ENCODE peak calls at places on chromosomes 5 and 9, in nine cellular contexts. R is Ammon's horn; X is AG08395; E is NCI-H1417; K is Right ventricle myocardium superior; N is ACHN; J is NCI-H774; Y is hepatocyte; T is activated T-cell treated with anti-CD3 and anti-CD28 coated beads, Interleukin-2, amount 50 U/mL, for 4 hours. H is an unnamed sample.

GRCh38 chr5:81971086-81971693 is 633 bp upstream of the ATG10 start:
- DNase-seq in J (peak), T (no peak), R (peak), Y (peak), K (no peak), X (peak), N (peak), E (peak), H (peak)

GRCh38 chr5:26282190-26282589 is 756.2 kb downstream of the CDH9 start:
- DNase-seq in T (no peak), K (no peak), Y (no peak), X (no peak), R (no peak), N (no peak), E (no peak), J (no peak), H (no peak)

GRCh38 chr9:12416736-12417135 is 276.4 kb upstream of the TYRP1 start:
- DNase-seq in T (no peak), Y (no peak), K (no peak), J (no peak), R (no peak), N (no peak), E (no peak), X (no peak), H (no peak)

GRCh38 chr9:138097501-138097991 is 220.0 kb downstream of the CACNA1B start:
- DNase-seq in T (no peak), R (no peak), X (no peak), J (no peak), K (no peak), E (no peak), N (no peak), Y (no peak), H (no peak)

GRCh38 chr5:68770566-68770965 is 323.2 kb upstream of the SLC30A5 start:
- DNase-seq in T (no peak), E (no peak), Y (peak), K (no peak), R (no peak), N (no peak), J (no peak), X (no peak), H (no peak)

GRCh38 chr9:95148121-95148520 is 169.4 kb downstream of the FANCC start:
- DNase-seq in T (no peak), N (no peak), E (peak), X (no peak), J (no peak), K (no peak), R (no peak), Y (no peak), H (no peak)

GRCh38 chr5:176441921-176442323 is 6.3 kb upstream of the FAF2 start:
- DNase-seq in R (no peak), Y (no peak), X (peak), J (no peak), N (no peak), E (no peak), T (no peak), K (no peak), H (no peak)

GRCh38 chr5:80662108-80662507 is 7.3 kb upstream of the DHFR start:
- DNase-seq in R (no peak), Y (no peak), N (no peak), X (no peak), T (no peak), J (no peak), E (no peak), K (no peak), H (no peak)

GRCh38 chr5:153157156-153157555 is 333.3 kb upstream of the GRIA1 start:
- DNase-seq in E (no peak), N (no peak), J (no peak), K (no peak), T (no peak), Y (no peak), X (peak), R (no peak), H (no peak)

GRCh38 chr5:6328173-6328572 is 50.2 kb downstream of the MED10 start:
- DNase-seq in R (no peak), X (no peak), K (no peak), Y (peak), E (no peak), J (no peak), T (no peak), N (peak), H (peak)

GRCh38 chr9:68981825-68982224 is 32.1 kb downstream of the PRKACG start:
- DNase-seq in Y (no peak), T (no peak), R (no peak), E (no peak), J (no peak), N (no peak), K (no peak), X (no peak), H (no peak)

GRCh38 chr9:107593224-107593870 is 103.8 kb upstream of the KLF4 start:
- DNase-seq in N (no peak), J (no peak), T (no peak), X (no peak), Y (no peak), R (no peak), K (no peak), E (no peak), H (no peak)

GRCh38 chr5:55044093-55044492 is 20.0 kb downstream of the GZMK start:
- DNase-seq in J (no peak), Y (no peak), R (no peak), N (no peak), K (no peak), T (no peak), X (no peak), E (no peak), H (no peak)

GRCh38 chr5:40078907-40079575 is 600.7 kb upstream of the PTGER4 start:
- DNase-seq in X (no peak), K (no peak), J (no peak), N (no peak), E (no peak), R (no peak), Y (no peak), T (no peak), H (no peak)

GRCh38 chr5:118611332-118611945 is 376.9 kb downstream of the DTWD2 start:
- DNase-seq in Y (peak), E (no peak), X (peak), J (no peak), T (no peak), N (peak), K (no peak), R (no peak), H (no peak)

GRCh38 chr5:179793470-179794139 is at the start of gene LTC4S:
- DNase-seq in Y (no peak), X (peak), J (no peak), T (no peak), R (peak), E (no peak), K (peak), N (no peak), H (no peak)

GRCh38 chr5:149400304-149400703 is 21.2 kb upstream of the IL17B start:
- DNase-seq in Y (no peak), X (no peak), E (no peak), T (no peak), R (no peak), N (no peak), J (no peak), K (no peak), H (no peak)

GRCh38 chr5:175609504-175609903 is 48.4 kb upstream of the HRH2 start:
- DNase-seq in E (no peak), J (no peak), R (peak), K (no peak), X (no peak), Y (no peak), T (no peak), N (no peak), H (no peak)

GRCh38 chr5:173512637-173513435 is 103.6 kb downstream of the BOD1 start:
- DNase-seq in N (no peak), R (no peak), J (no peak), K (no peak), X (no peak), T (no peak), E (no peak), Y (no peak), H (no peak)

GRCh38 chr9:130940023-130940549 is 1.0 kb upstream of the FIBCD1 start:
- DNase-seq in J (no peak), Y (no peak), T (no peak), R (no peak), E (no peak), K (no peak), X (no peak), N (no peak), H (no peak)

GRCh38 chr5:149497357-149497756 is 53.9 kb downstream of the CSNK1A1 start:
- DNase-seq in E (no peak), X (peak), J (no peak), N (no peak), Y (peak), T (no peak), R (no peak), K (no peak), H (no peak)

GRCh38 chr9:96169901-96170300 is 132.1 kb downstream of the HSD17B3 start:
- DNase-seq in K (no peak), R (no peak), Y (no peak), E (no peak), T (no peak), N (no peak), X (no peak), J (no peak), H (no peak)

GRCh38 chr9:27939186-27939585 is 365.9 kb upstream of the C9orf72 start:
- DNase-seq in K (no peak), Y (no peak), J (no peak), N (no peak), R (no peak), X (no peak), T (no peak), E (peak), H (no peak)

GRCh38 chr5:57841671-57842375 is 359.2 kb upstream of the ACTBL2 start:
- DNase-seq in J (no peak), N (peak), K (no peak), T (no peak), E (no peak), X (peak), Y (peak), R (peak), H (peak)

GRCh38 chr9:131738838-131739191 is 1.1 kb downstream of the RAPGEF1 start:
- DNase-seq in N (no peak), E (no peak), Y (peak), J (no peak), K (no peak), X (no peak), T (no peak), R (no peak), H (no peak)

GRCh38 chr5:42995152-42995751 is 44.9 kb downstream of the ANXA2R start:
- DNase-seq in J (no peak), T (no peak), X (no peak), E (peak), R (no peak), N (no peak), Y (no peak), K (no peak), H (no peak)

GRCh38 chr5:113502073-113502472 is 11.4 kb upstream of the YTHDC2 start:
- DNase-seq in X (no peak), T (no peak), R (no peak), K (no peak), E (no peak), Y (no peak), J (no peak), N (no peak), H (no peak)

GRCh38 chr5:150783422-150783928 is 4.9 kb downstream of the SMIM3 start:
- DNase-seq in Y (peak), R (peak), X (peak), J (peak), E (no peak), K (no peak), N (no peak), T (peak), H (no peak)

GRCh38 chr9:19651681-19652080 is 137.2 kb downstream of the SLC24A2 start:
- DNase-seq in N (no peak), J (no peak), K (no peak), Y (no peak), T (no peak), E (no peak), R (no peak), X (no peak), H (no peak)

GRCh38 chr5:118903010-118903409 is 85.3 kb downstream of the DTWD2 start:
- DNase-seq in K (no peak), E (no peak), X (no peak), Y (no peak), N (no peak), R (no peak), J (no peak), T (no peak), H (no peak)

GRCh38 chr5:76341935-76342334 is 61.1 kb upstream of the IQGAP2 start:
- DNase-seq in E (no peak), T (no peak), K (no peak), J (no peak), R (peak), X (no peak), N (no peak), Y (no peak), H (no peak)

GRCh38 chr9:3510796-3511195 is 15.0 kb downstream of the RFX3 start:
- DNase-seq in T (no peak), E (no peak), J (no peak), X (no peak), K (no peak), Y (no peak), N (no peak), R (no peak), H (no peak)

GRCh38 chr9:129109952-129110739 is 447 bp downstream of the CRAT start:
- DNase-seq in R (no peak), Y (peak), K (peak), E (no peak), J (no peak), X (peak), T (no peak), N (peak), H (no peak)

GRCh38 chr9:129983891-129984290 is 59.1 kb downstream of the FNBP1 start:
- DNase-seq in E (no peak), R (no peak), T (no peak), X (peak), K (no peak), J (no peak), N (no peak), Y (no peak), H (no peak)

GRCh38 chr9:118871531-118871930 is 497.7 kb downstream of the BRINP1 start:
- DNase-seq in E (no peak), Y (no peak), J (peak), X (no peak), R (no peak), K (no peak), N (no peak), T (no peak), H (no peak)

GRCh38 chr5:96516631-96517071 is 83.6 kb upstream of the PCSK1 start:
- DNase-seq in R (peak), N (no peak), K (no peak), T (no peak), J (no peak), E (no peak), X (peak), Y (no peak), H (no peak)

GRCh38 chr9:101795147-101795546 is 56.7 kb upstream of the GRIN3A start:
- DNase-seq in T (no peak), R (no peak), K (no peak), X (no peak), J (no peak), E (no peak), N (no peak), Y (no peak), H (no peak)

GRCh38 chr5:172344855-172345254 is 61.3 kb upstream of the UBTD2 start:
- DNase-seq in T (no peak), R (no peak), K (no peak), E (no peak), J (no peak), X (no peak), N (no peak), Y (no peak), H (no peak)

GRCh38 chr5:116864157-116864837 is 289.7 kb upstream of the SEMA6A start:
- DNase-seq in R (peak), E (no peak), T (no peak), J (no peak), N (no peak), K (no peak), X (no peak), Y (peak), H (no peak)

H was measured in NCI-H460.